ENCODE peak calls at places on chromosome 19, in eight cellular contexts. Y is bronchial epithelial cell; W is CD8-positive, alpha-beta T cell; D is AG09319; G is A549; Z is CD4-positive, alpha-beta T cell; M is tibial nerve; E is HepG2. F is an unnamed sample.

GRCh38 chr19:16917401-16917800 is 28.6 kb downstream of the F2RL3 start:
- DNase-seq in W (no peak), D (no peak), Z (no peak), M (no peak), Y (no peak), E (no peak), G (no peak), F (no peak)

GRCh38 chr19:44059229-44059628 is 7.4 kb downstream of the ZNF223 start:
- DNase-seq in E (no peak), D (no peak), Z (no peak), W (no peak), M (no peak), Y (no peak), G (no peak), F (no peak)

GRCh38 chr19:30880551-30880950 is 468.7 kb downstream of the TSHZ3 start:
- DNase-seq in Z (no peak), G (no peak), D (no peak), M (no peak), E (no peak), Y (no peak), W (no peak), F (no peak)

GRCh38 chr19:9054768-9055167 is 32.1 kb upstream of the OR1M1 start:
- DNase-seq in D (no peak), G (peak), E (no peak), M (no peak), W (no peak), Y (peak), Z (no peak), F (no peak)

GRCh38 chr19:49692102-49692599 is 1.2 kb downstream of the CPT1C start:
- DNase-seq in W (no peak), G (no peak), Y (no peak), M (no peak), D (no peak), Z (no peak), E (no peak), F (no peak)

GRCh38 chr19:42528354-42529247 is at the start of gene CEACAM1:
- DNase-seq in G (no peak), M (no peak), Z (peak), E (peak), Y (peak), W (peak), D (no peak), F (no peak)

GRCh38 chr19:50476943-50477264 is 256 bp upstream of the GARIN5A start:
- DNase-seq in Z (no peak), E (no peak), G (no peak), M (no peak), D (no peak), Y (no peak), W (no peak), F (no peak)

GRCh38 chr19:12800873-12801465 is 631 bp downstream of the PRDX2 start:
- DNase-seq in Z (no peak), G (no peak), W (peak), D (no peak), M (no peak), Y (no peak), E (peak), F (no peak)

GRCh38 chr19:34345934-34346333 is 19.1 kb upstream of the GPI start:
- DNase-seq in E (peak), Y (peak), D (no peak), M (no peak), W (peak), Z (peak), G (peak), F (peak)

GRCh38 chr19:35249146-35249847 is 495 bp downstream of the LSR start:
- DNase-seq in Z (no peak), M (no peak), G (no peak), D (no peak), W (no peak), E (no peak), Y (no peak), F (peak)

GRCh38 chr19:13164370-13165090 is 14.3 kb downstream of the IER2 start:
- DNase-seq in W (peak), Z (peak), Y (peak), E (peak), M (no peak), D (no peak), G (peak), F (no peak)

GRCh38 chr19:13092608-13093260 is 9.9 kb downstream of the LYL1 start:
- DNase-seq in D (no peak), Y (no peak), M (no peak), Z (no peak), W (no peak), G (no peak), E (peak), F (no peak)

GRCh38 chr19:51020988-51021651 is 1.6 kb upstream of the KLK10 start:
- DNase-seq in G (peak), M (no peak), W (no peak), Z (no peak), E (peak), Y (peak), D (no peak), F (no peak)

GRCh38 chr19:13130886-13131490 is 12.9 kb downstream of the NACC1 start:
- DNase-seq in W (no peak), Z (no peak), M (no peak), G (no peak), E (no peak), D (no peak), Y (no peak), F (no peak)

GRCh38 chr19:50323782-50324133 is 5.4 kb downstream of the KCNC3 start:
- DNase-seq in Z (no peak), D (no peak), G (no peak), W (no peak), E (no peak), M (no peak), Y (no peak), F (no peak)

GRCh38 chr19:35109395-35110112 is 6.1 kb upstream of the FXYD3 start:
- DNase-seq in G (peak), Z (no peak), M (no peak), Y (no peak), D (no peak), E (no peak), W (no peak), F (no peak)

GRCh38 chr19:28560786-28561185 is 652.2 kb downstream of the UQCRFS1 start:
- DNase-seq in M (no peak), Z (no peak), G (no peak), W (no peak), Y (no peak), D (no peak), E (no peak), F (no peak)
- TF ChIP-seq CTCF in M (no peak), Z (no peak), G (no peak), W (no peak), Y (no peak), D (no peak), E (no peak), F (no peak)

GRCh38 chr19:15074371-15074770 is 7.6 kb upstream of the OR1I1 start:
- DNase-seq in M (no peak), D (no peak), E (no peak), Z (no peak), W (no peak), Y (no peak), G (no peak), F (no peak)

GRCh38 chr19:15072930-15073647 is 8.9 kb upstream of the OR1I1 start:
- DNase-seq in M (no peak), E (peak), Z (no peak), Y (peak), D (no peak), W (no peak), G (no peak), F (no peak)

DNA sequence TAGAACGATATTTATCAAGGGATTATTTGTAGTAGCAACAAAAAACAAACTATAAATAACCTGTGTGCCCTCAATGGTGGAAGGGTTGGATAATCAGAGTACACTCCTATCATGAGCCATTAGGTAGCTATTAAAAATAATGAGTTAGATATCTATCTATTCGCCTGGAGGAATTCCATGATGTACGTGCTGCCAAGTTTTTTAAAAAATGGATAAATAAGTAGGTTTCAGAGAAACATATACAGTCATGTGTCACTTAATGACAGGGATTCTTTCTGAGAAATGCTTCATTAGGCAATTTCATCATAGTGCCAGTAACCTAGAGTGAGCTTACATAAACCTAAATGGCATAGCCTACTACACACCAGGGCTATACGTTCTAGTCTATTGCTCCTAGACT is 6.2 kb upstream of the OR1I1 start:
- DNase-seq in Y (no peak), E (no peak), D (no peak), M (no peak), G (no peak), Z (no peak), W (no peak), F (no peak)
- TF ChIP-seq CTCF in Y (no peak), E (no peak), D (no peak), M (no peak), G (no peak), Z (no peak), W (no peak), F (no peak)

DNA sequence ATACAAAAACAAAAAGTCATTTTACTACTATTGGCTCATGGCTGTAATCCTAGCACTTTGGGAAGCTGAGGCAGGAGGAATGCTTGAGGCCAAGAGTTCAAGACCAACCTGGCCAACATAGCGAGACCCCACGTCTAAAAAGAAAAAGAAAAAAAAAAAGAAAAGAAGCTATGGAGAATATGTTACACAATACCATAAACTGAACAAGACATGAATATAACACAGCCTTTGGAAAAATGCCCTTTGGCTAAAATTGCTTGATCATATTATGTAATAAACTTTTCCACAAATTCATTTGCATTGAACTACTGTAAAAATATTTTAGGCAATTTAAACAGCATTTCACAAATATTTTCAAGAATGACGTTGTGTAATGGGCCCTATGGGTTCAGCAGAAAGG is 3.7 kb upstream of the ZNF415 start:
- DNase-seq in M (no peak), G (no peak), Z (no peak), D (no peak), W (no peak), Y (no peak), E (no peak), F (no peak)
- TF ChIP-seq CTCF in M (no peak), G (no peak), Z (no peak), D (no peak), W (no peak), Y (no peak), E (no peak), F (no peak)

DNA sequence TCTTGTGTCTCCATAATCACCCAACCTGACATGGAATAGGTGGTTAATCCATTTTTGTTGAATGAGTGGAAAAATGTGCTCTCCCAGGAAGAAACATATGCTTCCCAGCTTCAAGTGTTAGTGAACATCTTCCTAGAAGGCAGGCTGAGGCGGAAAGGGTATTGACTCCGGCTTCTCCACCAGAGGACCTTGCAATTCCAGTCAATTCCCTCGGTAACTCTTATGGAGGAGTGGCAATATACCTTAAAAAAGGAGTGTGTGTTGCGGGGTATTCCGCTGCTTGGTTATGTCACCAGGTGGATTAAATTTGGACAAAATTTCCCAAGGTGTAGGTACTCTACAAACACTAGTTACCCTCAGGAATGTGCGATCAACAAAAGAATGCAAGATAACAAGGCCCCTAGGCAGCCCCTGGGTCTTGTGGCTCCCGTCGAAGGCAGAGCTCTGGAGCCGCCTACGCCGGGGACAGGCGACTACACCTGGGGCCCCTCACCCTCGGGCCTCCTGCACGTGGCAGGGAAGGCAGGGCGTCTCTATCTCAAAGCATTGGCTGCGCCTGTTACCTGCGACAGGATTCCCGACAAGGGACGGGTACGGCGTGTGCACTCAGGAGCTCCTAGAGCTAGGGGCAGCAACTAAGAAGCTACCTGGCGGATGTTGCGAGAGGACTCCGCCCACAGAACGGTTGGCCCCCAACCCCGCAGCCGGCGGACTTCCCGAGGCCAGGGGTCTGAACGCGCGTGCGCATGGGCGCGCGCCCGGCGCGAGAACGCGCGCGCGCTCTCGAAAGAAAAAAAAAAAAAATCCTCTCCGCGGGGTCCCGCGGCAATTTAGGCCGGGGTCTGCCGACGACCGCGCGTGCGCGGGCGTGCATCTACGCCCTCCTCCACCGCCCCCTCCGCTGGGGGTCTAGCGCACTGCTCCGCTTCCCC is at the start of gene WDR87:
- DNase-seq in Z (peak), W (peak), M (no peak), E (peak), Y (peak), D (no peak), G (peak), F (peak)
- TF ChIP-seq CTCF in Z (no peak), W (no peak), M (no peak), E (peak), Y (peak), D (no peak), G (peak), F (no peak)

GRCh38 chr19:4376245-4376990 is 23.9 kb downstream of the SH3GL1 start:
- DNase-seq in Z (no peak), M (no peak), D (no peak), W (no peak), Y (no peak), G (no peak), E (no peak), F (no peak)

GRCh38 chr19:4375164-4375619 is 25.2 kb downstream of the SH3GL1 start:
- DNase-seq in G (peak), M (no peak), W (no peak), E (peak), D (no peak), Y (peak), Z (no peak), F (no peak)

GRCh38 chr19:4374451-4375163 is 25.7 kb downstream of the SH3GL1 start:
- DNase-seq in D (peak), E (peak), M (peak), Z (no peak), G (peak), Y (peak), W (no peak), F (no peak)

GRCh38 chr19:4376991-4377781 is 23.2 kb downstream of the SH3GL1 start:
- DNase-seq in Z (no peak), Y (peak), M (no peak), E (no peak), G (no peak), D (no peak), W (no peak), F (no peak)

DNA sequence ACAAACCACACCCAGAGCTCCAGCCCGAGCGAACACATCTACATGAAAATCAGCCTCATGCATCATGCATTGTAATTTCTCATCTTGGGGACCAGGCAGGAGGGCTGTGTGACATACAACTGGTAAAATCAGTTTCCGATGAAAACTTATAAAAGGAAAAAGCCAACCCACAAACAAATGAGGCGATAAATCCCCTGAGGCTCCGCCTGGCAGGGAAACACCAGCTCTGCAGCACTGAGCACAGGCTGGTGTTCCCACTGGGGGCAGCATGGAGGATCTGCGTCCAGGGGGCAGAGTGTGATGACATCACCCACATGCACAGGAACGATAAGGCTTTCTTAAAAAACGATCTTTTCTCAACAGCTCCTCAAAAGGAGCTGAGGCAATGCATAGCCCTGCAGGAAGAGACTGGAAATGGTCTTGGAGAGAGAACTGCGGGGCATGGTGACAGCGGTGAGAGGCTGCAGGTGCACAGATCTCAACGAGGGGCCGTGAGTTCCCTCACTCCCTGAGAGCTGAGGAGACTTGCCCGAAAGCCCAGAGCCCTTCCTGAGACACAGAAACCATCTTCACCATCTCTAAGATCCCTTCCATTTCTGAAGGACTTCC is 24.6 kb downstream of the SH3GL1 start:
- DNase-seq in Z (no peak), Y (no peak), W (no peak), D (no peak), G (peak), E (peak), M (no peak), F (no peak)
- TF ChIP-seq CTCF in Z (no peak), Y (peak), W (no peak), D (peak), G (no peak), E (peak), M (peak), F (no peak)

GRCh38 chr19:10870501-10870954 is 825 bp upstream of the CARM1 start:
- DNase-seq in Y (no peak), E (no peak), D (no peak), G (no peak), W (no peak), Z (no peak), M (no peak), F (no peak)

GRCh38 chr19:10872551-10873107 is 1.3 kb downstream of the CARM1 start:
- DNase-seq in D (no peak), W (no peak), Z (no peak), G (no peak), E (no peak), M (no peak), Y (no peak), F (no peak)

GRCh38 chr19:10870955-10871603 is at the start of gene CARM1:
- DNase-seq in M (peak), E (peak), Z (peak), Y (peak), D (peak), W (peak), G (peak), F (peak)

GRCh38 chr19:10874019-10874418 is 2.7 kb downstream of the CARM1 start:
- DNase-seq in E (no peak), M (no peak), Y (no peak), W (no peak), Z (no peak), D (no peak), G (no peak), F (no peak)

GRCh38 chr19:10871711-10872550 is 578 bp downstream of the CARM1 start:
- DNase-seq in D (no peak), M (no peak), Z (no peak), W (peak), Y (no peak), G (no peak), E (no peak), F (peak)
- TF ChIP-seq CTCF in D (no peak), M (peak), Z (no peak), W (no peak), Y (no peak), G (no peak), E (no peak), F (no peak)

DNA sequence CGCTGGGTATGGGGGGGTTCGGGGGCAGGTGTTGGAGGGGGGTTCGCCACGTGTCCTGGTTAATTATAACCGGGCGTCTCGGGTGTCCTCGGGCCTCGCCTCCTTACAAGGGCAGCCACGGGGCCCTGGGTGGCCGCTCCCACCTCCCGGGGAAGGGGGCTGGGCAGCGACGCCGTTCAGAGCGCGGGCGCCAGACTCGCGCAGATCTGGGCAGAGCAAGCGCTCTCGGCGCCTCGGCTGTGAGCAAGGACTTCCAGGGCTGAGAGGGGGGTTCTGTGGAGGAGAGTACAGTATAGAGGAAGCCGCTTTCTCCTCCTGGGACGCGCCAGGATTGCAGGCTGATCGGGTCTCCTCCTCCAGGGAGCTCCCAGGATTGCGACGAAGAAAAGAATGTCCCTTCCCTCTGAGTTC is 1.0 kb upstream of the CKM start:
- DNase-seq in W (no peak), D (no peak), Z (no peak), M (no peak), G (no peak), Y (no peak), E (no peak), F (no peak)
- TF ChIP-seq CTCF in W (no peak), D (no peak), Z (no peak), M (no peak), G (no peak), Y (no peak), E (no peak), F (no peak)

DNA sequence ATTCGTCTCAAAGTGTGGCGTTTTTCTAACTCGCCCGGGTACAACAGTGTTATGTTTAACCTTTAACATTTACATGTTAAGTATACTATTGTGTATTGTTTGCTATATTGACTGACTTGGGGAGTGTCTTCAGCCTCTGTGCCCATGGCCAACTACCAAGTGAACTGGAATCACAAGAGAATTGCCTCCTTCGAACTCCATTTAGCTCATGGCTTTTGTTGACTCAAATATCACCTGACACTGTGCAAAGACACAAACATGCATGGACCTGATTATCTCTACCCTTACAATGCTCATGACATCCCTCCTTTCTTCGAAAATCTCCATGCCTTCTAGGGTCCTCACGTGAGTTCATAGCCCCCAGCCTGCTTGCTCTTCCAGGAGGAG is 737 bp downstream of the ZNF814 start:
- DNase-seq in Y (peak), Z (no peak), M (no peak), E (no peak), D (no peak), W (no peak), G (no peak), F (no peak)
- TF ChIP-seq CTCF in Y (no peak), Z (no peak), M (no peak), E (no peak), D (no peak), W (no peak), G (no peak), F (no peak)

GRCh38 chr19:55119053-55119452 is 1.6 kb upstream of the PPP1R12C start:
- DNase-seq in W (no peak), M (no peak), Y (no peak), E (no peak), D (no peak), Z (no peak), G (no peak), F (no peak)

GRCh38 chr19:55117636-55118391 is at the start of gene PPP1R12C:
- DNase-seq in D (peak), W (peak), Z (peak), E (peak), G (peak), Y (peak), M (peak), F (peak)

GRCh38 chr19:55117063-55117635 is 288 bp downstream of the PPP1R12C start:
- DNase-seq in E (no peak), Z (no peak), G (no peak), Y (no peak), M (no peak), D (no peak), W (no peak), F (no peak)

GRCh38 chr19:55116232-55117062 is 990 bp downstream of the PPP1R12C start:
- DNase-seq in G (peak), M (no peak), D (no peak), E (peak), W (peak), Y (peak), Z (peak), F (peak)

GRCh38 chr19:55118401-55118991 is 1.1 kb upstream of the PPP1R12C start:
- DNase-seq in M (no peak), Y (no peak), E (no peak), G (peak), D (no peak), Z (no peak), W (no peak), F (no peak)
- TF ChIP-seq CTCF in M (no peak), Y (no peak), E (no peak), G (no peak), D (no peak), Z (no peak), W (no peak), F (no peak)